ENCODE peak calls at places on chromosome X, in five cellular contexts. One of them, this sample, is unnamed.

GRCh38 chrX:153642313-153642654 is 4.7 kb upstream of the DUSP9 start:
- DNase-seq in suprapubic skin: no peak
- DNase-seq in K562: peak
- DNase-seq in SK-N-SH: peak
- DNase-seq in upper lobe of left lung: no peak
- DNase-seq in this sample: peak

GRCh38 chrX:117992324-117992723 is 124.3 kb downstream of the KLHL13 start:
- DNase-seq in K562: no peak
- DNase-seq in SK-N-SH: no peak
- DNase-seq in suprapubic skin: no peak
- DNase-seq in upper lobe of left lung: no peak
- DNase-seq in this sample: no peak

GRCh38 chrX:38879631-38880220 is 78.5 kb downstream of the MID1IP1 start:
- DNase-seq in SK-N-SH: no peak
- DNase-seq in upper lobe of left lung: no peak
- DNase-seq in suprapubic skin: no peak
- DNase-seq in K562: no peak
- DNase-seq in this sample: peak

GRCh38 chrX:10633722-10634121 is 13.3 kb upstream of the MID1 start:
- DNase-seq in upper lobe of left lung: peak
- DNase-seq in K562: peak
- DNase-seq in SK-N-SH: no peak
- DNase-seq in suprapubic skin: no peak
- DNase-seq in this sample: no peak

GRCh38 chrX:23742174-23742692 is 843 bp downstream of the ACOT9 start:
- DNase-seq in SK-N-SH: peak
- DNase-seq in suprapubic skin: no peak
- DNase-seq in K562: peak
- DNase-seq in upper lobe of left lung: peak
- DNase-seq in this sample: no peak

GRCh38 chrX:23819385-23820234 is 36.6 kb downstream of the SAT1 start:
- DNase-seq in K562: no peak
- DNase-seq in SK-N-SH: no peak
- DNase-seq in suprapubic skin: no peak
- DNase-seq in upper lobe of left lung: no peak
- DNase-seq in this sample: no peak

GRCh38 chrX:153333821-153334653 is at the start of gene ZNF275:
- DNase-seq in upper lobe of left lung: peak
- DNase-seq in SK-N-SH: peak
- DNase-seq in suprapubic skin: peak
- DNase-seq in K562: peak
- DNase-seq in this sample: peak

GRCh38 chrX:57929373-57929772 is 19.1 kb upstream of the ZXDA start:
- DNase-seq in upper lobe of left lung: no peak
- DNase-seq in suprapubic skin: no peak
- DNase-seq in SK-N-SH: no peak
- DNase-seq in K562: peak
- DNase-seq in this sample: no peak

GRCh38 chrX:81120936-81121351 is 80.8 kb downstream of the HMGN5 start:
- DNase-seq in upper lobe of left lung: peak
- DNase-seq in K562: peak
- DNase-seq in suprapubic skin: no peak
- DNase-seq in SK-N-SH: peak
- DNase-seq in this sample: no peak

GRCh38 chrX:42378857-42379256 is 399.1 kb downstream of the PPP1R2C start:
- DNase-seq in SK-N-SH: no peak
- DNase-seq in K562: no peak
- DNase-seq in suprapubic skin: no peak
- DNase-seq in upper lobe of left lung: no peak
- DNase-seq in this sample: no peak

GRCh38 chrX:152817082-152817744 is 13.3 kb downstream of the CETN2 start:
- DNase-seq in K562: peak
- DNase-seq in suprapubic skin: no peak
- DNase-seq in upper lobe of left lung: no peak
- DNase-seq in SK-N-SH: peak
- DNase-seq in this sample: no peak

GRCh38 chrX:63686878-63687714 is 97.9 kb downstream of the ARHGEF9 start:
- DNase-seq in K562: peak
- DNase-seq in SK-N-SH: peak
- DNase-seq in suprapubic skin: no peak
- DNase-seq in upper lobe of left lung: no peak
- DNase-seq in this sample: no peak

GRCh38 chrX:9770319-9770718 is 4.7 kb upstream of the GPR143 start:
- DNase-seq in suprapubic skin: no peak
- DNase-seq in K562: no peak
- DNase-seq in upper lobe of left lung: no peak
- DNase-seq in SK-N-SH: no peak
- DNase-seq in this sample: no peak

GRCh38 chrX:119539872-119540271 is 25.3 kb downstream of the STEEP1 start:
- DNase-seq in SK-N-SH: no peak
- DNase-seq in suprapubic skin: no peak
- DNase-seq in K562: peak
- DNase-seq in upper lobe of left lung: no peak
- DNase-seq in this sample: no peak

GRCh38 chrX:43974076-43974475 is 886 bp upstream of the NDP start:
- DNase-seq in suprapubic skin: no peak
- DNase-seq in SK-N-SH: no peak
- DNase-seq in K562: no peak
- DNase-seq in upper lobe of left lung: no peak
- DNase-seq in this sample: no peak

GRCh38 chrX:13219990-13220764 is 99.7 kb downstream of the ATXN3L start:
- DNase-seq in suprapubic skin: no peak
- DNase-seq in SK-N-SH: no peak
- DNase-seq in upper lobe of left lung: no peak
- DNase-seq in K562: no peak
- DNase-seq in this sample: no peak

GRCh38 chrX:97102938-97103337 is 219.2 kb downstream of the RPA4 start:
- DNase-seq in K562: no peak
- DNase-seq in suprapubic skin: no peak
- DNase-seq in SK-N-SH: no peak
- DNase-seq in upper lobe of left lung: no peak
- DNase-seq in this sample: no peak

GRCh38 chrX:103817502-103817901 is 14.6 kb downstream of the RAB9B start:
- DNase-seq in K562: peak
- DNase-seq in SK-N-SH: peak
- DNase-seq in suprapubic skin: no peak
- DNase-seq in upper lobe of left lung: no peak
- DNase-seq in this sample: no peak

GRCh38 chrX:72381439-72382198 is 75.9 kb upstream of the CITED1 start:
- DNase-seq in suprapubic skin: no peak
- DNase-seq in SK-N-SH: no peak
- DNase-seq in upper lobe of left lung: peak
- DNase-seq in K562: no peak
- DNase-seq in this sample: no peak

GRCh38 chrX:68895339-68896250 is 66.8 kb downstream of the EFNB1 start:
- DNase-seq in K562: peak
- DNase-seq in SK-N-SH: peak
- DNase-seq in upper lobe of left lung: peak
- DNase-seq in suprapubic skin: no peak
- DNase-seq in this sample: peak

GRCh38 chrX:43968347-43968746 is 4.8 kb downstream of the NDP start:
- DNase-seq in upper lobe of left lung: no peak
- DNase-seq in SK-N-SH: no peak
- DNase-seq in suprapubic skin: no peak
- DNase-seq in K562: no peak
- DNase-seq in this sample: no peak

GRCh38 chrX:16175329-16175728 is 8.0 kb downstream of the MAGEB17 start:
- DNase-seq in suprapubic skin: no peak
- DNase-seq in K562: no peak
- DNase-seq in SK-N-SH: no peak
- DNase-seq in upper lobe of left lung: no peak
- DNase-seq in this sample: no peak

GRCh38 chrX:102934624-102935023 is 2.4 kb upstream of the RAB40AL start:
- DNase-seq in K562: peak
- DNase-seq in upper lobe of left lung: no peak
- DNase-seq in suprapubic skin: no peak
- DNase-seq in SK-N-SH: peak
- DNase-seq in this sample: no peak

GRCh38 chrX:23883737-23884354 is 23.9 kb downstream of the APOO start:
- DNase-seq in suprapubic skin: no peak
- DNase-seq in SK-N-SH: no peak
- DNase-seq in upper lobe of left lung: no peak
- DNase-seq in K562: peak
- DNase-seq in this sample: no peak

GRCh38 chrX:38473715-38474114 is 87.6 kb upstream of the TSPAN7 start:
- DNase-seq in upper lobe of left lung: no peak
- DNase-seq in K562: no peak
- DNase-seq in suprapubic skin: no peak
- DNase-seq in SK-N-SH: no peak
- DNase-seq in this sample: no peak

GRCh38 chrX:12894074-12894691 is 12.2 kb upstream of the TLR8 start:
- DNase-seq in suprapubic skin: no peak
- DNase-seq in K562: peak
- DNase-seq in upper lobe of left lung: no peak
- DNase-seq in SK-N-SH: peak
- DNase-seq in this sample: peak

GRCh38 chrX:74449322-74449936 is 28.1 kb downstream of the SLC16A2 start:
- DNase-seq in K562: no peak
- DNase-seq in suprapubic skin: no peak
- DNase-seq in SK-N-SH: no peak
- DNase-seq in upper lobe of left lung: no peak
- DNase-seq in this sample: no peak

GRCh38 chrX:7139202-7140081 is 8.1 kb upstream of the STS start:
- DNase-seq in suprapubic skin: no peak
- DNase-seq in SK-N-SH: no peak
- DNase-seq in K562: no peak
- DNase-seq in upper lobe of left lung: no peak
- DNase-seq in this sample: no peak

GRCh38 chrX:120672389-120672788 is 42.5 kb upstream of the C1GALT1C1 start:
- DNase-seq in suprapubic skin: no peak
- DNase-seq in K562: peak
- DNase-seq in upper lobe of left lung: no peak
- DNase-seq in SK-N-SH: no peak
- DNase-seq in this sample: no peak

GRCh38 chrX:106692425-106693075 is 34.0 kb upstream of the RNF128 start:
- DNase-seq in suprapubic skin: no peak
- DNase-seq in SK-N-SH: no peak
- DNase-seq in upper lobe of left lung: no peak
- DNase-seq in K562: no peak
- DNase-seq in this sample: no peak

GRCh38 chrX:103063191-103063845 is 653 bp downstream of the BEX1 start:
- DNase-seq in SK-N-SH: peak
- DNase-seq in K562: peak
- DNase-seq in upper lobe of left lung: no peak
- DNase-seq in suprapubic skin: no peak
- DNase-seq in this sample: no peak

DNA sequence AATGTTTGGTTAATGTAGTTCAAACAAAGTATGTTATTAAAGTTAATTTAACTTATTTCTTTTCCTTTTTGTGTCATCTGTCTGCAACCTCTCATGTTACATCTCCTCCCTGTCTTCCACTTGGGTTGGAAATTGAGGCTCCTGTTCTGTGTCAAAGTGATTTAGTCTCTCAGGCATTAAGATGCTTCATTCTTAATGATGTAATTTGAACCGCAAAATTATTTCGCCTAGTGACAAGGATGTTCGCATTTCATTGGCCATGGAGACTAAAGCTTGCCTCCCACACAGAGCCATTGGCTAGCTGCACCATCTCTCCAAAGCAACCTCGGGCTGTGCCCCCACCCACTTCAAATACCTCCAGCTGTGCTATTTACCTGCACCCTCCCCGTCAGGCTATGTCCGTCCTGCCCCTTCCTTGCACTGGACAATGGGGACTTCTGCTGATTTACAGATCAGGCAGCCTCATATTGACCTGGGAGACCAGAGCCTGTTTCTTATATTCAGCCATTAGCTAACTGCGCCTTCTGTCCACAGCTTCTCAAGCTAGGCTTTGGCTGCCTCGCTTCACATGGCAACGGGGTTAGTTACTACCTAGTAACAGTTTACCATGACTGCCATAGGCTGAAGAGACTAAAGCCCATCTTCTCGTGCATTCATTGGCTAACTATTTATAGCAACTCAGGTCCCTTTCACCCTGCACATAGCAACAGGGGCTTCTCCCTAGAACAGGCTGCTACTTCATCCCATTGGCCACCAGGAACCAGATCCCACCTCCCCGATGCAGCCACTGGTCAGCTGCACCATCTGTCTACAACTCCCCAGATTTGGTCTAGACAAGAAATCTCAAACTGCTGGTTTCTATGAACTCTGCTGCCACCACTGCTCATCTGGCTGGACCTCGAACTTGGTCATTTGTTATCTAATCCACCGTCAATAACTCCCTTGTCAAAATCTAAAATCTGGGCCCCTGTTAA is 8.6 kb upstream of the ZNF157 start:
- DNase-seq in upper lobe of left lung: peak
- DNase-seq in SK-N-SH: peak
- DNase-seq in suprapubic skin: no peak
- DNase-seq in K562: peak
- DNase-seq in this sample: peak
- TF ChIP-seq CTCF in upper lobe of left lung: no peak
- TF ChIP-seq CTCF in SK-N-SH: peak
- TF ChIP-seq CTCF in suprapubic skin: no peak
- TF ChIP-seq CTCF in K562: no peak
- TF ChIP-seq CTCF in this sample: no peak

GRCh38 chrX:21838937-21839333 is 482 bp upstream of the MBTPS2 start:
- DNase-seq in SK-N-SH: no peak
- DNase-seq in upper lobe of left lung: no peak
- DNase-seq in suprapubic skin: no peak
- DNase-seq in K562: peak
- DNase-seq in this sample: no peak
- H3K27ac ChIP-seq in SK-N-SH: peak
- H3K27ac ChIP-seq in upper lobe of left lung: peak
- H3K27ac ChIP-seq in suprapubic skin: peak
- H3K27ac ChIP-seq in K562: no peak
- H3K27ac ChIP-seq in this sample: no peak

DNA sequence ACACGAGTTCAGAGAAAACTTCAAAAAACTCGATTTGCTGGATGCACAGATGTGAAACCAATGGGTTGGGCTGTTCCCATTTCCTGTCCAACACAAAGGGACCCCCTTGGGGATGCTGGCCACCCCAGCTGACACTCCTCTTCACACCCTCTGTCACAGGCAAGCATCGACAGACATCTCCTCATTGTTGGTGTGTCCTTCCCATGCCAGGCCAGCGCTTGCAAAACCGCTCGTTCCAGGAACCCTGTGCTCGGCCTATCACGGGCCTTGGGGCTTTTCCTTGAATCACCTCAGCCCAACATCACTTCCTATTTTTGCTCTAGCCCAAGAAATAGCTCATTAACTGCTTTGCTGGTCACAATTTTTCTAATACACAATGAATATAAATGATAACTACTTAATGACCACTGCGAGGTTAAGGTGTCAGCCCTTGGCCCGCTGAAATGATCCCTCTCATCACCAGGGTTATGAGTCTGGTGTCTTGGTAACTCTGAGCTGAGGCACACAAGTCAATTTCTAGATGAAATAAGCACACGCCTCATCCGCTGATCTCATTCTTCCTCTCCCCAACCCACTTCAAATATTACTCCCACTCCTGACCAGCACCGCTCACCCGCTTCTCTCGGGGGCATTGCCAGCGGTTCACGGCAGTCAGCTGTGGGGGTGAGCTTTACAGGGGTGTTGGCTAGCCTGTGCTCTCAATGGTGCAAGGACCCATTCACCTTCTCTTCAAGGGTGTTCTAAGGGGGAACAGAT is 32.3 kb downstream of the BCOR start:
- DNase-seq in K562: no peak
- DNase-seq in suprapubic skin: no peak
- DNase-seq in SK-N-SH: no peak
- DNase-seq in upper lobe of left lung: no peak
- DNase-seq in this sample: no peak
- TF ChIP-seq POLR2AphosphoS5 in K562: peak
- TF ChIP-seq POLR2AphosphoS5 in suprapubic skin: no peak
- TF ChIP-seq POLR2AphosphoS5 in SK-N-SH: no peak
- TF ChIP-seq POLR2AphosphoS5 in upper lobe of left lung: no peak
- TF ChIP-seq POLR2AphosphoS5 in this sample: no peak

GRCh38 chrX:136209016-136209738 is 42.0 kb downstream of the MAP7D3 start:
- DNase-seq in K562: peak
- DNase-seq in SK-N-SH: peak
- DNase-seq in suprapubic skin: no peak
- DNase-seq in upper lobe of left lung: no peak
- DNase-seq in this sample: no peak
- TF ChIP-seq CTCF in K562: peak
- TF ChIP-seq CTCF in SK-N-SH: peak
- TF ChIP-seq CTCF in suprapubic skin: peak
- TF ChIP-seq CTCF in upper lobe of left lung: peak
- TF ChIP-seq CTCF in this sample: peak

This sample was measured in spleen.